ENCODE peak calls at places on chromosomes 4 and X, in seven cellular contexts. I, Q, V, Z, T, L and D are unnamed samples. For H3K36me3, the result is how much of the 10 kb centered on the place peaks cover.

GRCh38 chrX:123422875-123423274 is 238.8 kb downstream of the GRIA3 start:
- DNase-seq in I (peak), Q (peak), V (no peak), Z (no peak), T (peak), L (no peak), D (no peak)

GRCh38 chrX:72121381-72121780 is 10.3 kb downstream of the RTL5 start:
- DNase-seq in I (no peak), Q (peak), V (peak), Z (peak), T (no peak), L (peak), D (no peak)

GRCh38 chrX:9465380-9466114 is 689 bp downstream of the TBL1X start:
- DNase-seq in I (no peak), Q (no peak), V (no peak), Z (peak), T (no peak), L (peak), D (peak)

GRCh38 chrX:17842769-17843525 is 18.2 kb downstream of the RAI2 start:
- DNase-seq in I (no peak), Q (no peak), V (no peak), Z (no peak), T (no peak), L (no peak), D (no peak)

GRCh38 chr4:6352031-6352763 is 82.5 kb downstream of the WFS1 start:
- DNase-seq in I (no peak), Q (no peak), V (no peak), Z (no peak), T (no peak), L (no peak), D (no peak)

GRCh38 chr4:89724716-89725115 is 112.2 kb downstream of the SNCA start:
- DNase-seq in I (peak), Q (no peak), V (no peak), Z (no peak), T (no peak), L (no peak), D (no peak)

GRCh38 chr4:176277162-176277904 is 8.3 kb upstream of the ASB5 start:
- DNase-seq in I (peak), Q (no peak), V (peak), Z (peak), T (peak), L (no peak), D (no peak)

GRCh38 chr4:111530446-111530845 is 614.8 kb upstream of the FAM241A start:
- DNase-seq in I (no peak), Q (no peak), V (no peak), Z (no peak), T (no peak), L (no peak), D (no peak)

GRCh38 chrX:38973327-38973726 is 172.1 kb downstream of the MID1IP1 start:
- DNase-seq in I (peak), Q (no peak), V (no peak), Z (no peak), T (no peak), L (no peak), D (no peak)

GRCh38 chr4:64538219-64538618 is 129.0 kb upstream of the TECRL start:
- DNase-seq in I (peak), Q (no peak), V (no peak), Z (no peak), T (peak), L (no peak), D (no peak)

GRCh38 chr4:56342746-56343145 is 44.5 kb downstream of the AASDH start:
- DNase-seq in I (no peak), Q (no peak), V (no peak), Z (no peak), T (no peak), L (no peak), D (no peak)

GRCh38 chrX:42567268-42567667 is 210.7 kb downstream of the PPP1R2C start:
- DNase-seq in I (no peak), Q (no peak), V (no peak), Z (no peak), T (no peak), L (no peak), D (no peak)

GRCh38 chrX:41827886-41828285 is 95.5 kb downstream of the CASK start:
- DNase-seq in I (no peak), Q (no peak), V (no peak), Z (no peak), T (no peak), L (no peak), D (no peak)

GRCh38 chr4:108117473-108118182 is 51.1 kb downstream of the LEF1 start:
- DNase-seq in I (peak), Q (no peak), V (no peak), Z (peak), T (peak), L (no peak), D (no peak)

GRCh38 chr4:81447551-81448266 is 24.0 kb downstream of the RASGEF1B start:
- DNase-seq in I (peak), Q (no peak), V (no peak), Z (no peak), T (no peak), L (no peak), D (no peak)

GRCh38 chr4:81445196-81445595 is 26.5 kb downstream of the RASGEF1B start:
- DNase-seq in I (peak), Q (no peak), V (no peak), Z (no peak), T (no peak), L (no peak), D (no peak)

GRCh38 chr4:81446634-81447033 is 25.1 kb downstream of the RASGEF1B start:
- DNase-seq in I (no peak), Q (no peak), V (no peak), Z (no peak), T (no peak), L (no peak), D (no peak)

GRCh38 chr4:81436928-81437327 is 34.8 kb downstream of the RASGEF1B start:
- DNase-seq in I (no peak), Q (no peak), V (no peak), Z (no peak), T (no peak), L (no peak), D (no peak)

DNA sequence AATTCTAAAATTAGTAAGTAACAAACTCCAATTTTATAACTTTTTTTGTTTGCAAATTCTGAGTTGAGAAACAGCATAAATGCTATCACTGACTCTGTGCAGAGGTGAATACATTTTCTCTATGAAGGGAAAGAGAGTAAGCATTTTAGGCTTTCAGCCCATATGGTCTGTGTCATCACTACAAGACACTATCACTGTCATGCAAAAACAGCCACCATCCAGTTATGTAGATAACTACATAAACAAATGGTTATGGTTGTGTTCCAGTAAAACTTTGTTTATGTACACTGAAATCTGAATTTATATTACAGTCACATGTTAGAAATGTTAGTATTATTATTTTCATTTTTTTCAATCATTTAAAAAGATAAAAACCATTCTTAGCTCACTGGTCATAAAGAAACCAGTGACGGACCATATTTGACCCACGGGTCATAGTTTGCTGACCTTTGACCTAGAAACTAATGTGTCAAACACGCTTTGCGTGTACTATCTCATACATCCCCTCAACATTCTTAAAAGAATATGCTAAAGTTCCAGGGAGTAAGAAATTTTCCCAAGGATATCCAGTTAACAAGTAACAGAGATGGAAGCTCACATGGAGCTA is 29.1 kb downstream of the RASGEF1B start:
- DNase-seq in I (peak), Q (no peak), V (no peak), Z (no peak), T (no peak), L (no peak), D (no peak)
- H3K36me3 ChIP-seq in I (under half), Q (under half), V (half or more), Z (under half), T (under half), L (under half), D (under half)

DNA sequence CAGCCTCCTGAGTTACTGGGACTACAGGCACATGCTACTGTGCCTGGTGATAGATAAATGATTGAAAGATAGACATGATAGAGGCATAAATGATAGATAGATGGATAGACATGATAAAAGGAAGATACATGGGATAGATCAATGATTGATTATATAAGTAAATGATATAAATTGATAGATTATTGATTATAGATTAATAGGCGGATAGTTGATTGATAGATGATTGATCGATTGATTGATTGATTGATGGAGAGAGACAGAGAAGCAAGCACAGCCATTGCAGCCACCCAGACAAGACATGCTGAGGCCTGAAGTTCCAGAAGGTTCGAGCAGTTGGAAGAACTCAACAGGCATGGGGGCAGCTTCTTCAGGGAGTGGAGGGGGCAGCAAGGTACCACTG is 17.7 kb upstream of the PLXNB3 start:
- DNase-seq in I (no peak), Q (no peak), V (no peak), Z (no peak), T (no peak), L (no peak), D (no peak)
- H3K4me3 ChIP-seq in I (no peak), Q (no peak), V (no peak), Z (no peak), T (no peak), L (no peak), D (no peak)

DNA sequence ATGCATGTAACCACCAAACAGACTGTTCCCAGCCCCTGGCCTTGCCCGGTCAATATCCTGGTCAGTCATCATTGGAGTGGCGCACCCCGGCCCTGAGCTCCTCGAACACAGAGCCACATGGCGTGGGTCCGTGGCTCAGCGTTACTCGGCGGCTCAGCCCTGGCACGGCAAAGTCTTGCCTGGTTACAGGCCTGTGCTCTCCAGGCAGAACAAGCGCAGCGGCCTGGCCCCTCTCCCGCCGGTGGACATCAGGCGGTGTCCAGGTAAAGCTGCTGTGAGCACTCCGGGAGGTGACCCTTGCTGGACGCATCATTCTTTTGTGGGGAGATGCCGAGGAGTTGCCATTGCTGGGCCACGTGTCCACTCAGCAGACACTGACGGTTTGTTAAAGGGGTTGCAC is 6.1 kb upstream of the UVSSA start:
- DNase-seq in I (no peak), Q (no peak), V (no peak), Z (no peak), T (no peak), L (peak), D (no peak)
- H3K36me3 ChIP-seq in I (half or more), Q (under half), V (half or more), Z (under half), T (half or more), L (under half), D (under half)

GRCh38 chr4:69642961-69643360 is 3.5 kb upstream of the UGT2A2 start:
- DNase-seq in I (no peak), Q (no peak), V (no peak), Z (no peak), T (no peak), L (no peak), D (no peak)

GRCh38 chr4:69640289-69640688 is 847 bp upstream of the UGT2A2 start:
- DNase-seq in I (peak), Q (no peak), V (no peak), Z (no peak), T (no peak), L (no peak), D (no peak)

GRCh38 chr4:69639542-69639941 is at the start of gene UGT2A2:
- DNase-seq in I (no peak), Q (no peak), V (no peak), Z (no peak), T (no peak), L (no peak), D (no peak)
- H3K4me3 ChIP-seq in I (no peak), Q (no peak), V (no peak), Z (no peak), T (no peak), L (no peak), D (no peak)

DNA sequence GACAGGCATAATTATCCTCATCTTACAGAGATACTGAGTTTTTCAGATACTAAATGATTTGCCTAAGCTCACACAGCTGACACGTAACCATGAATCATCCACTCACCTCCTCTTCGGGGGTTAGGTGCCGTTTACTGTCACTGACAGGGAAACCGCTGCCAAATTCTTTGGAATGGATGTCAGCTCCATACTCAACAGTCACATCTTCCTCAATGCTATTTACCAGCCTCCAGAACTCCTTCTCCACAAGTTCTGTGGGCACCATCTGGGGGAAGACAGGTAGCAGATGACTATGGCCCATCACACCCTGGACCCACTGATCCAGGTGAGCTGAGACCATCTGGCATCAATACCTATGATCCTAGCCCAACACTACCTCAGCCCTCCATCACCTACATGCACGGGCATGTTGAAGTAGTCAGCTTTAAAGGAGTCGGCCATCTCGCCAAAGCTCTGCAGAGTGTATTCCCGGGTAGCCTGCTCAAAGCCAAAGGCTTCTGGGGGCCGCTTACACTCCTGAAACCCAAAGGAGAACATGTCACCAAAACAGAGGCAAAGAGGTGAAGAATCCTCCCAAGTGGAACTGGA is 13.5 kb downstream of the KDM5C start:
- DNase-seq in I (no peak), Q (no peak), V (no peak), Z (no peak), T (no peak), L (no peak), D (no peak)
- H3K36me3 ChIP-seq in I (half or more), Q (under half), V (half or more), Z (half or more), T (half or more), L (half or more), D (under half)

DNA sequence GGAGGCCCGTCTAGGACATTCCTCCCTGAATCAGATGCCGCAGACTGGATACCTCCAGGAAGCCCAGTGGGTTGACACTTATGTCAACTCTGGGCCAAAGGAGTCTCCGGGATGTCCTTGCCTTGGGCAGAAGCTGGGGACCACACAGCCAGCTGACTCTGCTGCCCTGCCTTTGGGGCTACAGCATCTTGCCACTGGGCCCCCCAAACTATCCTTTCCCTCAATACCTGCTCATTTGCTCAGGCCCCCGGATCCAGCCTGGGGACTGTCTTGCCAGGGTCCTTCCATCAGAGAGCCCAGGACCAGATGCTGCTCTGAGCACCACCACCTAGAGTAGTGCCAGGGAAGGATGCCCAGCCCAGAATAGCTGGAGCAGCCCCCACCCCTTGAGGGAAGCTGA is 19.0 kb downstream of the RAB33A start:
- DNase-seq in I (no peak), Q (no peak), V (no peak), Z (no peak), T (no peak), L (no peak), D (no peak)
- H3K4me3 ChIP-seq in I (no peak), Q (no peak), V (no peak), Z (no peak), T (no peak), L (no peak), D (no peak)

GRCh38 chr4:2942037-2942531 is 21.1 kb downstream of the NOP14 start:
- DNase-seq in I (no peak), Q (peak), V (no peak), Z (no peak), T (no peak), L (no peak), D (no peak)
- H3K36me3 ChIP-seq in I (half or more), Q (under half), V (half or more), Z (half or more), T (half or more), L (half or more), D (half or more)

GRCh38 chr4:144645102-144645469 is 870 bp upstream of the HHIP start:
- DNase-seq in I (no peak), Q (peak), V (peak), Z (no peak), T (no peak), L (no peak), D (peak)
- H3K4me3 ChIP-seq in I (no peak), Q (peak), V (peak), Z (no peak), T (peak), L (no peak), D (no peak)

DNA sequence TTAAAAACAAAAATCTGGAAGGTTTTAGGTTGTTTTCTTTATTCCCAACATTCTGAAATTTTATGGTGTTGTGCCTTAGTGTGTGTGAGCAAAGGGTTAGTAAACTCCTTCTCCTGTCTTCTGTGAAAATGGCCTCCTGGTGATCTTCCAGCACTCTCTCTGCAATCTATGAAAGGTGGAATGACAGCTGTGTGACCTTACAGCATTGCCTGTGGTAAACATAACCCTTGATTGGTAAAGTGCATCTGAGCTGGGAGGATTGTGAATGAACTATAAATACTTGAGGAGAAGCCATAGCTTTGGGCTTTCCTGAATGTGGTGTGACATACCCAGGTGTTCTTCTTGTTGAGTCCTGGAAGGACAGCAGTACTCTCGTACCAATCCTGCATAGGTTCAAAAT is 10.0 kb downstream of the ART3 start:
- DNase-seq in I (no peak), Q (no peak), V (no peak), Z (no peak), T (no peak), L (no peak), D (no peak)
- H3K36me3 ChIP-seq in I (under half), Q (under half), V (under half), Z (under half), T (under half), L (under half), D (under half)

GRCh38 chr4:40192286-40193017 is 4.4 kb upstream of the RHOH start:
- DNase-seq in I (no peak), Q (no peak), V (no peak), Z (no peak), T (no peak), L (no peak), D (peak)
- H3K4me3 ChIP-seq in I (no peak), Q (no peak), V (no peak), Z (no peak), T (no peak), L (peak), D (peak)